ENCODE peak calls at places on chromosome X, in ten cellular contexts. Q is A549; D is CD8-positive, alpha-beta T cell; N is adrenal gland; A is Peyer's patch; G is thoracic aorta; O is heart right ventricle; F is AG04450; W is breast epithelium; P is gastrocnemius medialis. V is an unnamed sample.

GRCh38 chrX:31353095-31353494 is 281.3 kb upstream of the FTHL17 start:
- DNase-seq in P (no peak), G (no peak), O (no peak), W (no peak), N (no peak), A (no peak), D (no peak), F (no peak), Q (no peak), V (no peak)

GRCh38 chrX:18894156-18894555 is 89.8 kb downstream of the PHKA2 start:
- DNase-seq in F (no peak), O (no peak), W (no peak), A (no peak), Q (no peak), P (no peak), G (no peak), D (no peak), N (no peak), V (no peak)

GRCh38 chrX:103309860-103310591 is 764 bp downstream of the BEX2 start:
- DNase-seq in P (no peak), O (no peak), D (no peak), N (no peak), W (no peak), Q (no peak), G (no peak), F (no peak), A (no peak), V (no peak)

GRCh38 chrX:41332988-41333743 is 796 bp upstream of the DDX3X start:
- DNase-seq in F (no peak), W (peak; percentile 79), O (peak; percentile 78), Q (peak; percentile 96), D (peak; percentile 66), A (peak; percentile 93), G (peak; percentile 55), N (peak; percentile 94), P (peak; percentile 75), V (peak; percentile 91)

GRCh38 chrX:38929966-38930421 is 128.7 kb downstream of the MID1IP1 start:
- DNase-seq in F (peak; percentile 18), P (peak; percentile 54), W (no peak), A (no peak), O (no peak), Q (no peak), N (no peak), G (peak; percentile 6), D (no peak), V (no peak)

GRCh38 chrX:20515841-20516461 is 249.2 kb upstream of the RPS6KA3 start:
- DNase-seq in G (no peak), P (no peak), N (no peak), W (no peak), A (no peak), Q (peak; percentile 85), F (peak; percentile 43), O (no peak), D (no peak), V (no peak)

GRCh38 chrX:22652596-22652995 is 347.2 kb upstream of the DDX53 start:
- DNase-seq in O (no peak), F (peak; percentile 8), A (no peak), Q (peak; percentile 27), W (no peak), G (no peak), N (peak; percentile 46), P (peak; percentile 22), D (no peak), V (no peak)

GRCh38 chrX:41634284-41634683 is 54.5 kb upstream of the GPR34 start:
- DNase-seq in W (no peak), N (no peak), G (no peak), P (peak; percentile 12), Q (no peak), F (no peak), D (no peak), O (no peak), A (no peak), V (no peak)

GRCh38 chrX:78366576-78366975 is 39.2 kb upstream of the CYSLTR1 start:
- DNase-seq in F (no peak), W (no peak), O (no peak), Q (no peak), D (no peak), A (no peak), P (no peak), G (no peak), N (no peak), V (no peak)

GRCh38 chrX:104435249-104435648 is 130.8 kb upstream of the IL1RAPL2 start:
- DNase-seq in F (no peak), W (no peak), N (no peak), A (no peak), O (no peak), D (no peak), Q (no peak), G (no peak), P (no peak), V (no peak)

GRCh38 chrX:24395775-24396174 is 35.3 kb downstream of the SUPT20HL1 start:
- DNase-seq in F (peak; percentile 47), G (no peak), D (no peak), W (no peak), O (no peak), P (peak; percentile 16), Q (peak; percentile 71), A (peak; percentile 25), N (peak; percentile 47), V (no peak)

GRCh38 chrX:7399373-7399772 is 251.4 kb upstream of the PUDP start:
- DNase-seq in P (no peak), G (no peak), O (no peak), F (no peak), N (no peak), D (no peak), Q (no peak), A (no peak), W (no peak), V (no peak)

GRCh38 chrX:24024819-24025740 is 1.9 kb downstream of the KLHL15 start:
- DNase-seq in O (peak; percentile 88), N (peak; percentile 86), P (peak; percentile 82), F (peak; percentile 84), D (peak; percentile 62), W (peak; percentile 81), Q (peak; percentile 93), G (peak; percentile 22), A (peak; percentile 80), V (peak; percentile 91)

GRCh38 chrX:7154040-7154597 is 6.2 kb upstream of the PUDP start:
- DNase-seq in W (no peak), G (no peak), O (no peak), A (no peak), N (no peak), P (no peak), Q (no peak), F (no peak), D (no peak), V (no peak)

GRCh38 chrX:23981711-23982110 is 45.3 kb downstream of the KLHL15 start:
- DNase-seq in D (no peak), P (no peak), A (no peak), O (no peak), G (no peak), W (no peak), F (no peak), N (no peak), Q (no peak), V (no peak)

DNA sequence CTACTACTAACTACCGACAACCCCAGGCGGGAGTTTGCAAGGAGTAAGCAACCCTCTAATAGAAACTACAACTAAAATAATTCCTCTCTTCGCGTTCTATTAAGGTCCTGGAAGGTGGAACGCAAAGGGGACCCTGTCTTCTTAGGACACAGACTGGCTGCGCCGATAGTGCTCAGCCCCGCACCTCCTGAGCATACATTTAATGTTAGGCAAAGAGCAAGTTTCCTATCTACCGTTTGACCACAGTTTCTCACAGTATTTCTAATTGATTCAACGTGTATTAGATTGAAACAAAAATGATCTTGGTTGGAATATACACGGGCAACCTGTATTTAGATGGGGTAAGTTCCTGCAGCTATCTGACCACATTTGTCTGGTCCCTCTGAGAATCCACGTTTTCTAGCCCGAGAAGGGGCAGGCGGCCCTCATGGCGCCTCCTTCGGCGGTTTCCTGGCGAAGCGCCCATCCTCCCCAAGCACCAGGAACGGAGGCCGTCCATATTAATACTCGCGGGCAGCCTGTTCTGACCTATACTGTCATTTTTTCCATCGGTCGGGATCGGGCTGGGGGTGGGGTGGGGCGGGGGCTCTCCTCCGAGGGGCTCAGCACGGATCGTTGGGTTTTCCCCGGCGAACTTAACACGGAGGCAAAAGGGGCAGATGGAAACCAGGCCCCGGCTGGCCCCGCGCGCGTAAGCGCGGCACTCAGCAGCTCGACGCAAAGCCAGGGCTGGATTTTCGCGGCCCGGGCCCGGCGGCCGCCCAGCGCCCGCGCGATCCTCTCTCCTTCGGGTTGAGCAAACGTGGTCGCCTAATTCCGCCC is 77.0 kb upstream of the BCOR start:
- DNase-seq in G (no peak), Q (peak; percentile 33), W (no peak), A (no peak), P (no peak), F (no peak), O (peak; percentile 68), N (peak; percentile 67), D (no peak), V (peak; percentile 43)
- H3K4me3 ChIP-seq in G (peak overlapping the region; percentile 81), Q (peak overlapping the region; percentile 58), W (peak overlapping the region; percentile 76), A (peak overlapping the region; percentile 58), P (peak overlapping the region; percentile 70), F (peak overlapping the region; percentile 49), O (peak overlapping the region; percentile 54), N (peak overlapping the region; percentile 34), D (peak overlapping the region; percentile 47), V (peak overlapping the region; percentile 49)

DNA sequence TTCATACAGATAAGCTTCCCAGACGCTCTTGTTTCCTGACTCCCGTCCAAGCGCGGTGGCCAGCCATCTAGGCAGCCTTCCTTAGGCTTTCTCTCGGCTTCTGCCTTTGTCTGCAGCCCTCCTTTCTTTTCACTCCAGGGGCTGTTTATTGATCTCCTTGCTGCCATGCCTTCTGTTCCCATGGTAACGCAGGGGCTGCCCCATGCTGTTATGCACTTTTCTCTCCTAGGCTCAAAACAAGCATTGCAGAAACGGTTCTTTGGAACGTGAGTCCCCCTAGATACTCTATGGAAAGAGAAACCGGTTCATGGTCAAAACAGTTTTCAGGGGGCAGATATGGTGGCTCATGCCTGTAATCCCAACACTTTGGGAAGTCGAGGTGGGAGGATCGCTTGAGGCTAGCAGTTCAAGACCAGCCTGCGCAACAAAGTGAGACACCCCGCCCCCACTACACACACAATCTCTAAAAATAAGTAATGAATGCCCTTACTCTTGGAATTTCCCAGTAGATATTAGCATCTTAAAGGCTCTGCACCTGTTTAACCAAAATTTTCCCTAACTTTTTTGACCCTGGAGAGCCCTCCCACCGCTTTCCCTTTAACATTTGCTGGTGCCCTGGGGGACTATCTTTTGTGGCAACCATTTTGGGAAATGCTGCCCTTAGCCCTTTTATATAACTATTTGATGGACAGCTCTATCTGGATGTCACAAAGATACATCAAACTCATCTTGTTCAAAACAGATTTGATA is 53.9 kb upstream of the ZNF157 start:
- DNase-seq in A (no peak), W (no peak), G (no peak), D (no peak), F (no peak), P (no peak), Q (no peak), O (no peak), N (peak; percentile 45), V (no peak)
- H3K27ac ChIP-seq in A (no peak overlapping the region), W (no peak overlapping the region), G (no peak overlapping the region), D (no peak overlapping the region), F (no peak overlapping the region), P (no peak overlapping the region), Q (no peak overlapping the region), O (no peak overlapping the region), N (no peak overlapping the region), V (no peak overlapping the region)

GRCh38 chrX:51257490-51257889 is 75.1 kb upstream of the NUDT10 start:
- DNase-seq in D (no peak), G (no peak), Q (no peak), A (no peak), N (no peak), O (no peak), W (no peak), F (no peak), P (no peak), V (no peak)
- TF ChIP-seq CTCF in D (no peak), G (no peak), Q (no peak), A (no peak), N (no peak), O (no peak), W (no peak), F (no peak), P (no peak), V (no peak)

GRCh38 chrX:145817666-145818521 is at the start of gene SLITRK2:
- DNase-seq in G (no peak), F (no peak), W (no peak), A (no peak), D (no peak), N (no peak), Q (no peak), O (no peak), P (no peak), V (no peak)
- H3K4me3 ChIP-seq in G (peak within 1 kb of the TSS; percentile 51), F (no peak within 1 kb of the TSS), W (peak within 1 kb of the TSS; percentile 55), A (no peak within 1 kb of the TSS), D (no peak within 1 kb of the TSS), N (no peak within 1 kb of the TSS), Q (peak within 1 kb of the TSS; percentile 17), O (peak within 1 kb of the TSS; percentile 21), P (no peak within 1 kb of the TSS), V (peak within 1 kb of the TSS; percentile 7)

V was measured in left lung.